ENCODE peak calls at places on chromosome 22, in seven cellular contexts. One of them, this sample, is unnamed. For H3K4me1, the result is how much of the 10 kb centered on the place peaks cover.

GRCh38 chr22:42330953-42331525 is 60.6 kb upstream of the TCF20 start:
- DNase-seq in body of pancreas: peak
- DNase-seq in left ventricle myocardium inferior: no peak
- DNase-seq in ovary: no peak
- DNase-seq in stomach: no peak
- DNase-seq in GM23338: no peak
- DNase-seq in IMR-90: no peak
- DNase-seq in this sample: no peak

GRCh38 chr22:19228174-19228573 is 49.6 kb upstream of the SLC25A1 start:
- DNase-seq in GM23338: no peak
- DNase-seq in left ventricle myocardium inferior: no peak
- DNase-seq in body of pancreas: no peak
- DNase-seq in IMR-90: no peak
- DNase-seq in stomach: no peak
- DNase-seq in ovary: no peak
- DNase-seq in this sample: no peak

GRCh38 chr22:33270596-33270995 is 212.4 kb upstream of the SYN3 start:
- DNase-seq in IMR-90: no peak
- DNase-seq in body of pancreas: no peak
- DNase-seq in left ventricle myocardium inferior: no peak
- DNase-seq in ovary: no peak
- DNase-seq in GM23338: no peak
- DNase-seq in stomach: no peak
- DNase-seq in this sample: no peak

GRCh38 chr22:27799334-27800249 is 2.0 kb downstream of the MN1 start:
- DNase-seq in IMR-90: no peak
- DNase-seq in ovary: peak
- DNase-seq in stomach: peak
- DNase-seq in left ventricle myocardium inferior: peak
- DNase-seq in body of pancreas: peak
- DNase-seq in GM23338: no peak
- DNase-seq in this sample: peak

GRCh38 chr22:28151241-28151640 is 232.2 kb upstream of the PITPNB start:
- DNase-seq in stomach: no peak
- DNase-seq in GM23338: no peak
- DNase-seq in IMR-90: no peak
- DNase-seq in ovary: no peak
- DNase-seq in left ventricle myocardium inferior: no peak
- DNase-seq in body of pancreas: no peak
- DNase-seq in this sample: no peak

GRCh38 chr22:28053871-28054621 is 135.0 kb upstream of the PITPNB start:
- DNase-seq in body of pancreas: no peak
- DNase-seq in stomach: no peak
- DNase-seq in IMR-90: peak
- DNase-seq in GM23338: no peak
- DNase-seq in left ventricle myocardium inferior: no peak
- DNase-seq in ovary: no peak
- DNase-seq in this sample: no peak

GRCh38 chr22:26777402-26777801 is 120.0 kb downstream of the MIAT start:
- DNase-seq in IMR-90: peak
- DNase-seq in GM23338: peak
- DNase-seq in ovary: no peak
- DNase-seq in stomach: no peak
- DNase-seq in body of pancreas: no peak
- DNase-seq in left ventricle myocardium inferior: no peak
- DNase-seq in this sample: no peak

GRCh38 chr22:26709617-26710390 is 52.4 kb downstream of the MIAT start:
- DNase-seq in IMR-90: peak
- DNase-seq in left ventricle myocardium inferior: no peak
- DNase-seq in ovary: no peak
- DNase-seq in GM23338: no peak
- DNase-seq in body of pancreas: no peak
- DNase-seq in stomach: no peak
- DNase-seq in this sample: no peak

GRCh38 chr22:38398609-38399401 is 56.2 kb downstream of the KCNJ4 start:
- DNase-seq in ovary: peak
- DNase-seq in left ventricle myocardium inferior: peak
- DNase-seq in GM23338: peak
- DNase-seq in stomach: peak
- DNase-seq in body of pancreas: peak
- DNase-seq in IMR-90: peak
- DNase-seq in this sample: peak

GRCh38 chr22:28441720-28442263 is 237.8 kb downstream of the TTC28 start:
- DNase-seq in GM23338: no peak
- DNase-seq in body of pancreas: peak
- DNase-seq in stomach: no peak
- DNase-seq in left ventricle myocardium inferior: no peak
- DNase-seq in ovary: peak
- DNase-seq in IMR-90: no peak
- DNase-seq in this sample: no peak

GRCh38 chr22:43314611-43315010 is 28.6 kb downstream of the SCUBE1 start:
- DNase-seq in left ventricle myocardium inferior: no peak
- DNase-seq in GM23338: no peak
- DNase-seq in stomach: no peak
- DNase-seq in IMR-90: no peak
- DNase-seq in ovary: no peak
- DNase-seq in body of pancreas: no peak
- DNase-seq in this sample: no peak

GRCh38 chr22:39808087-39808486 is 85.5 kb downstream of the ENTHD1 start:
- DNase-seq in stomach: no peak
- DNase-seq in IMR-90: peak
- DNase-seq in body of pancreas: peak
- DNase-seq in left ventricle myocardium inferior: no peak
- DNase-seq in GM23338: peak
- DNase-seq in ovary: no peak
- DNase-seq in this sample: no peak

GRCh38 chr22:28894793-28895192 is 11.4 kb downstream of the ZNRF3 start:
- DNase-seq in left ventricle myocardium inferior: no peak
- DNase-seq in body of pancreas: no peak
- DNase-seq in IMR-90: no peak
- DNase-seq in stomach: no peak
- DNase-seq in GM23338: no peak
- DNase-seq in ovary: no peak
- DNase-seq in this sample: peak

GRCh38 chr22:24416095-24416494 is 11.3 kb upstream of the ADORA2A start:
- DNase-seq in ovary: peak
- DNase-seq in IMR-90: no peak
- DNase-seq in GM23338: no peak
- DNase-seq in stomach: no peak
- DNase-seq in left ventricle myocardium inferior: no peak
- DNase-seq in body of pancreas: no peak
- DNase-seq in this sample: no peak

GRCh38 chr22:35835998-35836691 is 118.5 kb downstream of the APOL5 start:
- DNase-seq in ovary: peak
- DNase-seq in GM23338: peak
- DNase-seq in body of pancreas: peak
- DNase-seq in left ventricle myocardium inferior: peak
- DNase-seq in IMR-90: peak
- DNase-seq in stomach: peak
- DNase-seq in this sample: peak

GRCh38 chr22:28231423-28231822 is 312.4 kb upstream of the PITPNB start:
- DNase-seq in body of pancreas: no peak
- DNase-seq in GM23338: peak
- DNase-seq in stomach: no peak
- DNase-seq in left ventricle myocardium inferior: no peak
- DNase-seq in ovary: no peak
- DNase-seq in IMR-90: peak
- DNase-seq in this sample: no peak

DNA sequence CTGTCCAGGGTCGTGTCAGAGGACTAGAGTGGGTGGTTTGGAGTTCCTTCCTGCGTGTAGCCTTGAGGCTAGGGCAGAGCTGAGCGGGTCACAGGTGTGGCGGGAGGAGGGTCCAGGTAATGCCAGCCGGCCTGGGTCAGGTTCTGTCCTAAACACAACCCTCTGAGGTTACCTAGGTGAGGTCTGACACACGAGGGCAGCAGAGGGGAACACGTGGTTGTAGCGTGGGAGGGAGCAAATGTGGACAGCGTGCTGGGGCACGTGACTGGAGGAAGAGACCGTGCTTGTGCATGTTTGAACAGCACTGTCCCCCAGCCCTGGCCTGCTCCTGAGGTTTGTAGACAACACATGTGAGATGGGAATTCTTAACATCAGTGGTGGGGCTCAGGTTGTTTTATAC is 13.1 kb downstream of the MOV10L1 start:
- DNase-seq in body of pancreas: peak
- DNase-seq in IMR-90: no peak
- DNase-seq in stomach: no peak
- DNase-seq in left ventricle myocardium inferior: no peak
- DNase-seq in GM23338: peak
- DNase-seq in ovary: no peak
- DNase-seq in this sample: peak
- TF ChIP-seq CTCF in body of pancreas: no peak
- TF ChIP-seq CTCF in IMR-90: no peak
- TF ChIP-seq CTCF in stomach: no peak
- TF ChIP-seq CTCF in left ventricle myocardium inferior: no peak
- TF ChIP-seq CTCF in GM23338: no peak
- TF ChIP-seq CTCF in ovary: no peak
- TF ChIP-seq CTCF in this sample: no peak

GRCh38 chr22:37336474-37337028 is 54.2 kb downstream of the CYTH4 start:
- DNase-seq in body of pancreas: no peak
- DNase-seq in GM23338: no peak
- DNase-seq in stomach: peak
- DNase-seq in ovary: no peak
- DNase-seq in IMR-90: no peak
- DNase-seq in left ventricle myocardium inferior: no peak
- DNase-seq in this sample: no peak
- H3K4me1 ChIP-seq in body of pancreas: under half
- H3K4me1 ChIP-seq in GM23338: under half
- H3K4me1 ChIP-seq in stomach: half or more
- H3K4me1 ChIP-seq in ovary: under half
- H3K4me1 ChIP-seq in IMR-90: under half
- H3K4me1 ChIP-seq in left ventricle myocardium inferior: under half
- H3K4me1 ChIP-seq in this sample: under half

GRCh38 chr22:47782461-47783075 is 1020.1 kb downstream of the TBC1D22A start:
- DNase-seq in left ventricle myocardium inferior: no peak
- DNase-seq in ovary: no peak
- DNase-seq in body of pancreas: no peak
- DNase-seq in stomach: no peak
- DNase-seq in GM23338: no peak
- DNase-seq in IMR-90: no peak
- DNase-seq in this sample: no peak

GRCh38 chr22:47783433-47784366 is 1021.2 kb downstream of the TBC1D22A start:
- DNase-seq in stomach: no peak
- DNase-seq in body of pancreas: no peak
- DNase-seq in left ventricle myocardium inferior: no peak
- DNase-seq in GM23338: no peak
- DNase-seq in IMR-90: no peak
- DNase-seq in ovary: no peak
- DNase-seq in this sample: no peak

GRCh38 chr22:47786650-47787290 is 1024.3 kb downstream of the TBC1D22A start:
- DNase-seq in GM23338: no peak
- DNase-seq in IMR-90: no peak
- DNase-seq in left ventricle myocardium inferior: no peak
- DNase-seq in stomach: no peak
- DNase-seq in body of pancreas: no peak
- DNase-seq in ovary: no peak
- DNase-seq in this sample: no peak

GRCh38 chr22:47784991-47785390 is 1022.5 kb downstream of the TBC1D22A start:
- DNase-seq in body of pancreas: no peak
- DNase-seq in stomach: no peak
- DNase-seq in ovary: no peak
- DNase-seq in IMR-90: no peak
- DNase-seq in left ventricle myocardium inferior: no peak
- DNase-seq in GM23338: no peak
- DNase-seq in this sample: no peak

DNA sequence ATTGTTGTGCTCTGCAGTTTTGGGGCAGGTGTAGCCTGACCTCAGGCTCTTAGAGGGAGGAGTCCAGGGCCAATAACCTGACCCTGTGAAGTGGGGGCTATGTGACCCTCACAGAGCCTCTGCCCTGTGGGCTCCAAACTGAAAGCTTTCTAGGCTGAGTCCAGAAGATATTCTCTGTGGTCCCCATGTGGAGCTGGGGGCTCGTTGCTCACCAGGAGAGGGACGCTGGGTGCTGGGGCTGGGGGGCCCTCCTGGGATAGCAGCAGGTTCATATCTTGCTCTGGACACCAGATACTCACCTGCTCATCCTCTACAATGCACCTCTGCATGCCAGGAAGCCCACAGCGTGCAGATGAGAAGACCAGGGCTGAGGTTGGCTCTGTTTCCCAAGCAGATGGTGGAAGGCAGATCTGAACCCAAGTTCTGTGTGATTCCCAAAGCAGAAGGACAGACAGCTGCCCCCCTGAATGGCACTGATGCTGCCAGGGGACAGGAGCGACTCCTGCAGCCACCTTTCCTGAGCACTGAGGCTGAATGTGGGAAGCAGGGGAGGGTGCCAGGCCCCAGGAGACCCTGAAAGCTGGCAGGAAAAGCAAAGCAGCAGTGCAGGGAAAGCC is 1022.0 kb downstream of the TBC1D22A start:
- DNase-seq in ovary: no peak
- DNase-seq in body of pancreas: no peak
- DNase-seq in stomach: no peak
- DNase-seq in IMR-90: no peak
- DNase-seq in left ventricle myocardium inferior: no peak
- DNase-seq in GM23338: no peak
- DNase-seq in this sample: no peak
- H3K4me3 ChIP-seq in ovary: no peak
- H3K4me3 ChIP-seq in body of pancreas: no peak
- H3K4me3 ChIP-seq in stomach: no peak
- H3K4me3 ChIP-seq in IMR-90: no peak
- H3K4me3 ChIP-seq in left ventricle myocardium inferior: no peak
- H3K4me3 ChIP-seq in GM23338: no peak
- H3K4me3 ChIP-seq in this sample: no peak

GRCh38 chr22:45278125-45278524 is 6.6 kb upstream of the UPK3A start:
- DNase-seq in IMR-90: no peak
- DNase-seq in ovary: no peak
- DNase-seq in left ventricle myocardium inferior: no peak
- DNase-seq in body of pancreas: no peak
- DNase-seq in stomach: no peak
- DNase-seq in GM23338: no peak
- DNase-seq in this sample: no peak

GRCh38 chr22:45280995-45281394 is 3.8 kb upstream of the UPK3A start:
- DNase-seq in left ventricle myocardium inferior: no peak
- DNase-seq in stomach: no peak
- DNase-seq in GM23338: no peak
- DNase-seq in ovary: no peak
- DNase-seq in IMR-90: no peak
- DNase-seq in body of pancreas: no peak
- DNase-seq in this sample: no peak

GRCh38 chr22:45276507-45276906 is 8.2 kb upstream of the UPK3A start:
- DNase-seq in GM23338: no peak
- DNase-seq in left ventricle myocardium inferior: no peak
- DNase-seq in ovary: no peak
- DNase-seq in IMR-90: no peak
- DNase-seq in stomach: no peak
- DNase-seq in body of pancreas: no peak
- DNase-seq in this sample: no peak

GRCh38 chr22:45284705-45285305 is at the start of gene UPK3A:
- DNase-seq in ovary: peak
- DNase-seq in left ventricle myocardium inferior: peak
- DNase-seq in body of pancreas: peak
- DNase-seq in stomach: peak
- DNase-seq in IMR-90: no peak
- DNase-seq in GM23338: peak
- DNase-seq in this sample: peak

DNA sequence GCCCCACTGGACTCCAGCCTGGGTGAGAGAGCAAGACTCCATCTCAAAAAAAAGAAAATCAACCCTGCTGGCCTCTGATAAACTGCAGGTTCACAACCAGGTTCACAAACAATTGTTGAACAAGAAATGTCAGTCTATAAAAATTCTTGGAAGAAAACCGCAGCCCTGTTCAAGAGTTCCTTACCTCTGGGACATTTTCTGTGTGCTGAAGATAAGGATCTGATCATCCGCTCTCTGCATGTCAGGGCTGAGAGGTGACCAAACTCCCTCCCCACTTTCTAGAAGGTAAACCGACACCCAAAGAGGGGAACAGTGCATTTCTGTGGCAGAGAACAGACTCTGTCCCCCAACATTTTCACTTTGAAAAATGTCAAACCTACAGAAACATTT is 4.2 kb upstream of the UPK3A start:
- DNase-seq in left ventricle myocardium inferior: no peak
- DNase-seq in IMR-90: no peak
- DNase-seq in GM23338: no peak
- DNase-seq in ovary: no peak
- DNase-seq in stomach: no peak
- DNase-seq in body of pancreas: no peak
- DNase-seq in this sample: no peak
- TF ChIP-seq CTCF in left ventricle myocardium inferior: no peak
- TF ChIP-seq CTCF in IMR-90: no peak
- TF ChIP-seq CTCF in GM23338: no peak
- TF ChIP-seq CTCF in ovary: no peak
- TF ChIP-seq CTCF in stomach: no peak
- TF ChIP-seq CTCF in body of pancreas: no peak
- TF ChIP-seq CTCF in this sample: no peak